ENCODE peak calls at places on chromosomes 13 and 19, in six cellular contexts. R is fibroblast of pulmonary artery; G is cardiac fibroblast; F is CD8-positive, alpha-beta T cell; T is body of pancreas; V is GM12865. W is an unnamed sample.

GRCh38 chr19:10334340-10335148 is 1.2 kb upstream of the RAVER1 start:
- DNase-seq in F (no peak), G (peak), V (peak), R (peak), T (peak), W (no peak)

GRCh38 chr19:21698215-21698614 is 69.2 kb downstream of the ZNF100 start:
- DNase-seq in T (no peak), F (no peak), V (no peak), G (peak), R (peak), W (no peak)

GRCh38 chr19:13925990-13926389 is 12.2 kb downstream of the PODNL1 start:
- DNase-seq in T (no peak), F (no peak), G (no peak), V (no peak), R (no peak), W (no peak)

GRCh38 chr13:73334459-73334858 is 275.7 kb downstream of the KLF5 start:
- DNase-seq in G (peak), F (no peak), R (peak), T (no peak), V (no peak), W (no peak)

GRCh38 chr19:43804443-43804842 is 2.2 kb upstream of the LYPD5 start:
- DNase-seq in G (no peak), T (no peak), V (no peak), R (no peak), F (no peak), W (no peak)

GRCh38 chr13:45623516-45624090 is 8.1 kb upstream of the ERICH6B start:
- DNase-seq in T (no peak), F (no peak), R (peak), G (peak), V (peak), W (peak)

GRCh38 chr13:113539176-113539575 is 45.4 kb upstream of the TFDP1 start:
- DNase-seq in G (no peak), T (no peak), F (no peak), R (no peak), V (no peak), W (no peak)

GRCh38 chr19:48543121-48543710 is 8.8 kb upstream of the SULT2B1 start:
- DNase-seq in G (peak), R (peak), T (peak), F (no peak), V (no peak), W (no peak)

GRCh38 chr19:31364956-31365355 is 15.7 kb upstream of the TSHZ3 start:
- DNase-seq in G (no peak), F (no peak), T (no peak), R (no peak), V (no peak), W (no peak)

GRCh38 chr13:95039415-95039814 is 261.8 kb downstream of the ABCC4 start:
- DNase-seq in V (no peak), G (peak), R (no peak), T (no peak), F (no peak), W (no peak)

GRCh38 chr13:23710366-23710765 is 140.2 kb downstream of the TNFRSF19 start:
- DNase-seq in G (no peak), F (no peak), T (no peak), V (no peak), R (no peak), W (no peak)

DNA sequence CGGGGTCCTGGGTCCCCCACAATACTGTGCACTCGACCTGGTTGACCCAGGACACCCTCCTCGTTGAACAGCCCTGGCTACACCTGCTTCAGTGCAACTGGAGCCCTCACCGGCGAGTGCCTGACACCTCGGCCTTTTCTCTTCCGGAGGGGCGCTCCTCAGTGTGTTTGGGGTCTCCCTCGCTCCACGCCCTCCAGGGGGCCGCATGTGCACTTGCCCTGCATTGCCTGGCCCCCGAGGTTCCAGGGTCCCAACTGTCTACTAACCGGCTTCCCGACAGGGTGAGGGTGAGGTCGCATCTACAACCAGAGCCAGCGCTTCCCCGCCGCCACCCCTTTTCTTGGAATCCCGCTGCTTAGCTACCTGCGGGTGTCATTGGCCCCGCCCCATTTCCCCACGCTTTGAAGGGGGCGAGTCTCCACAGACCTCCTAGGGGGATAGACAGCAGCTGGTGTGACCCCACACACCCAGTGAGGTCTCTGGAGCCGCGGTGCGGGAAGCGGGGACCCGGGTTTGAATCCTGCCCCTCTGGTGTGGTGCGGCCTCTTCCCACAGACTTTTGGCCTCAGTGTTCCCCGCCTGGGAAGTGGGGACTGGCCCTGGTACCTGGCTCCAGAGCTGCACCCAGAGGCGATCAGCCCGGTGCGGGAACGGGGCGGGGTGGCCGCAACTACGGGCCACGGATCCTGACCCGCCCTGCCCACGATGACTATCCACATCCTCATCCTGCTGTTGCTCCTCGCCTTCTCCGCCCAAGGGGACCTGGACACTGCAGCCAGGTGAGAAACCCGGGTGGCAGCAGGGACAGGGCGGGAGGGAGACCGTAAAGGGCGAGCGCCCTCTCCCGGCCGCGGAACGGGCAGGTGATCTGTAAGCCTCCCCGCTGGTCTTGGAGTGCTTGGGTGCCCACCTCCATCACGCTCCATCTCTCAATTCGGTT is at the start of gene ADM5:
- DNase-seq in V (peak), F (no peak), T (peak), R (no peak), G (no peak), W (no peak)
- TF ChIP-seq CTCF in V (peak), F (no peak), T (peak), R (peak), G (peak), W (peak)

GRCh38 chr13:68234278-68234677 is 1004.1 kb upstream of the PCDH9 start:
- DNase-seq in F (no peak), T (no peak), V (no peak), G (no peak), R (peak), W (no peak)
- TF ChIP-seq CTCF in F (no peak), T (no peak), V (no peak), G (no peak), R (no peak), W (no peak)

DNA sequence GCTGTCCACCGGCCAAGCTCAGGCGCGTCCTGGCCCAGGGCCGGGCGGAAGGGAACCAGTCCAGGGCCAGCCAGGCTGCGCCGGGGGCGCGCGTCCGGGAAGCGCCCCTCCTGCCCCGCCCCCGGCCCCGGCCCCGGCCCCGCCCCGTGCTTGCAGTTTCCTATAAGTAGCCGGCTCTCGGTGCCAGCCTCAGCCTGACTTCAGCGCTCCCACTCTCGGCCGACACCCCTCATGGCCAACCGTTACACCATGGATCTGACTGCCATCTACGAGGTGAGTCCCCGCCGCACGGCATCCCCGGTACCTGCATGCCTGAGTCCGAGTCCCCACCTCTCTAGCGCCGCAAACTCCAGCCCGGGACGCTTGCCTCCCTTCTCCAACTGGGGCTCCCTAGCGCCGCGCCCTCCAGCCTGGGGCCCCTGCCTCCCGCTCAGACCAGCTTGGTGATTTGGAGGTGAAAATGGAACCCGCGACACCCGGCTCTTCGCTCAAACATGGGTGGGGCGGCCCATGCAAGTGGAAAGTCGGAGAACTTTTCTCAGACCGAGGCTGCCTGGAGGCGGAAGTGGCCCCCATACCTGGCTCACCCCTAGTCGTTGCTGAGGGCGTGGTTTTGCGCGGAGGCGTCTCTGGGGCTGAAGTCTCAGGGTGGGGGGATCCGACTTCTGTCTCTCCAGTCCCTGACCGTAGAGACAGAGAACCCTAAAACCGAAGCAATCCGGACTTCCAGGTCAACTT is at the start of gene ZFP36:
- DNase-seq in V (peak), G (peak), R (peak), F (peak), T (peak), W (peak)
- TF ChIP-seq CTCF in V (peak), G (no peak), R (no peak), F (no peak), T (no peak), W (no peak)

GRCh38 chr13:110109140-110109783 is 197.7 kb downstream of the COL4A1 start:
- DNase-seq in V (no peak), F (no peak), T (no peak), G (peak), R (no peak), W (no peak)
- TF ChIP-seq CTCF in V (no peak), F (no peak), T (no peak), G (no peak), R (no peak), W (no peak)

DNA sequence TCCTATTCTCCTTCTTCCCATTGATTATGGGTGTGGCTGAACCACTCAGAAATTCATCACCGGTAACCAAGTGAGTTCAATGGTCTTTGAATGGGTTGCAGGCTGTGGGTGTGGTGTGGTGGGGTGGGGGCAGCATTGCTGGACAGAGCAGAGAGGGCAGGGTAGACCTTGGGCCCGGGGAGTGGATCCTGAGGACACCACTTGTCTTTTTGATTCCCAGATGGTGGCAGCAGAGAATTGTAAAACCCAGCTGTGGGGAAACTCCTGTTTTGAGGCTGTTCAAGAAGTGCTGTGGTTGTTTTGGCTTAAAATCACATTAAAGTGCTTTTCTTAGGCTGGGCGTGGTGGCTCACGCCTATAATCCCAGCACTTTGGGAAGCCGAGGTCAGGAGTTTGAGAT is 45.8 kb upstream of the RGCC start:
- DNase-seq in F (no peak), T (no peak), R (peak), V (peak), G (peak), W (peak)
- TF ChIP-seq CTCF in F (no peak), T (no peak), R (peak), V (peak), G (peak), W (no peak)

GRCh38 chr13:91347996-91348905 is 764 bp downstream of the MIR17HG start:
- DNase-seq in V (peak), F (peak), G (peak), R (peak), T (peak), W (peak)

GRCh38 chr13:91346848-91347211 is 657 bp upstream of the MIR17HG start:
- DNase-seq in V (peak), G (peak), T (peak), F (peak), R (peak), W (peak)

GRCh38 chr13:91347212-91347995 is at the start of gene MIR17HG:
- DNase-seq in V (peak), R (peak), F (peak), T (peak), G (peak), W (peak)

GRCh38 chr13:91349992-91350911 is 2.8 kb downstream of the MIR17HG start:
- DNase-seq in V (peak), F (no peak), R (no peak), T (no peak), G (no peak), W (no peak)

GRCh38 chr13:91348906-91349435 is 1.5 kb downstream of the MIR17HG start:
- DNase-seq in R (peak), V (peak), F (peak), T (peak), G (peak), W (peak)
- TF ChIP-seq CTCF in R (peak), V (peak), F (peak), T (peak), G (peak), W (peak)

GRCh38 chr19:1406496-1406817 is 929 bp upstream of the DAZAP1 start:
- DNase-seq in V (no peak), T (peak), R (no peak), F (no peak), G (no peak), W (no peak)

GRCh38 chr19:1408300-1409203 is 1.2 kb downstream of the DAZAP1 start:
- DNase-seq in F (peak), G (peak), T (peak), R (peak), V (peak), W (peak)

GRCh38 chr19:1409204-1410005 is 2.0 kb downstream of the DAZAP1 start:
- DNase-seq in F (no peak), R (no peak), G (no peak), T (no peak), V (no peak), W (no peak)

GRCh38 chr19:1407662-1408299 is 395 bp downstream of the DAZAP1 start:
- DNase-seq in G (no peak), R (no peak), V (no peak), T (no peak), F (peak), W (peak)

DNA sequence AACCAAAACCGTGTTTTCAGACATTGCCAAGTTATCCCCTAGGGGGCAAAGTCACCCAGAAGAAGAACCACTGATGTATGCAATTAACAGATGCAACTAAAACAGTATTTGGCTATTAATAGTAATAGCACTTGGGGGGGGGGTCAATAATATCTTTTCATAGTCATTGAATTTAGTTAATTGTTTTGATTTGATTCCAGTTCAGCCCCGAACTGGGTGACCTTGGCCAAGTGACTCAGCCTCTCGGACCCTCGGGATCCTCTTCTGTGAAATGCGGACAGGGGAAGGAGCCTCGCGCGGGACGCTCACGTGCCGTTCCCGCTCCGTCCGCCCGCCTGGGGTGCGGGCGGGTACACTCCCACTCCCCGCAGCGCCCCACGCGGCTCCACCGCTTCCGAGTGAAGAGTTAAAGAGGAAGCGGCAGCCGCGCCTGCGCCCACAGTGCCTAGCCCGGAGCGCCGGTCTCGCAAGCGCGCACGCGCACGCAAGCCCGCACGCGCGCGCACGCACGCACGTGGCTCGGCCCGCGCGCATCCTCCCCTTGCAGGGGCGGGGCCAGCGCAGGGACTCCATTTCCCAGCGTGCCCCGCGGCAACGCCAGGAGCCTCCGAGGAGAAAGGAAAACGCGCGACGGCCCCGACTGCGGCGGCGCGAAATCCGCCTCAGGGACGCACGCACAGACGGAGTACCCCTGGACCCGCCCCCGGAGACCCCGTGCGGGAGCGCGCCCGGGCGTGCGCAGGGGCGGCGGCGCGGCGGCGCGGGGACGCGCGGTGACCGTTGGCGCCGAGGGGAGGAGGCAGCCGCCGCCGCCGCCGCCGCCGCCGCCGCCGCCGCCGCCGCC is at the start of gene DAZAP1:
- DNase-seq in R (peak), T (peak), V (peak), F (peak), G (peak), W (peak)
- TF ChIP-seq CTCF in R (peak), T (peak), V (peak), F (peak), G (no peak), W (peak)

W was measured in GM10248.